ENCODE peak calls at places on chromosomes 4 and X, in seven cellular contexts. D, S, P, W, U, N and T are unnamed samples.
A peak's percentile ranks its signal among the peaks of the same experiment; 100 is the strongest.

GRCh38 chrX:86237482-86237881 is 89.2 kb downstream of the DACH2 start:
- DNase-seq in D (no peak), S (no peak), P (no peak), W (no peak), U (no peak), N (no peak), T (no peak)

GRCh38 chrX:55593756-55594257 is 29.4 kb upstream of the FOXR2 start:
- DNase-seq in D (no peak), S (no peak), P (no peak), W (no peak), U (no peak), N (peak; percentile 62), T (no peak)

GRCh38 chr4:174211611-174212044 is 71.8 kb downstream of the FBXO8 start:
- DNase-seq in D (no peak), S (no peak), P (no peak), W (no peak), U (no peak), N (no peak), T (no peak)

GRCh38 chr4:173252024-173252935 is 81.9 kb downstream of the HMGB2 start:
- DNase-seq in D (peak; percentile 99), S (peak; percentile 68), P (peak; percentile 22), W (no peak), U (peak; percentile 63), N (no peak), T (peak; percentile 94)

GRCh38 chr4:112882286-112882685 is 167.2 kb upstream of the ANK2 start:
- DNase-seq in D (no peak), S (no peak), P (no peak), W (no peak), U (no peak), N (no peak), T (no peak)

GRCh38 chr4:160202802-160203201 is 1099.9 kb downstream of the RAPGEF2 start:
- DNase-seq in D (no peak), S (no peak), P (no peak), W (no peak), U (no peak), N (no peak), T (no peak)

GRCh38 chr4:82957045-82957444 is 53.6 kb downstream of the LIN54 start:
- DNase-seq in D (no peak), S (no peak), P (no peak), W (no peak), U (no peak), N (no peak), T (no peak)

GRCh38 chrX:86171366-86171765 is 23.1 kb downstream of the DACH2 start:
- DNase-seq in D (no peak), S (no peak), P (peak; percentile 35), W (peak; percentile 23), U (no peak), N (peak; percentile 4), T (no peak)

GRCh38 chr4:96879527-96879926 is 1039.6 kb downstream of the PDHA2 start:
- DNase-seq in D (no peak), S (no peak), P (no peak), W (no peak), U (no peak), N (no peak), T (no peak)

GRCh38 chrX:143486105-143486504 is 31.2 kb downstream of the SPANXN3 start:
- DNase-seq in D (no peak), S (no peak), P (no peak), W (no peak), U (no peak), N (no peak), T (no peak)

GRCh38 chr4:13849778-13850177 is 222.3 kb upstream of the BOD1L1 start:
- DNase-seq in D (no peak), S (no peak), P (no peak), W (no peak), U (no peak), N (no peak), T (no peak)

GRCh38 chr4:189117426-189117825 is 823.2 kb upstream of the FRG1 start:
- DNase-seq in D (no peak), S (no peak), P (no peak), W (no peak), U (no peak), N (no peak), T (no peak)

GRCh38 chr4:26127851-26128337 is 192.9 kb upstream of the RBPJ start:
- DNase-seq in D (no peak), S (no peak), P (no peak), W (no peak), U (no peak), N (no peak), T (no peak)

GRCh38 chr4:139628184-139629012 is 37.2 kb upstream of the MGST2 start:
- DNase-seq in D (no peak), S (no peak), P (no peak), W (no peak), U (no peak), N (no peak), T (no peak)

GRCh38 chr4:62394751-62395150 is 1194.6 kb downstream of the ADGRL3 start:
- DNase-seq in D (no peak), S (no peak), P (no peak), W (no peak), U (no peak), N (no peak), T (no peak)

GRCh38 chr4:27518876-27519275 is 658.2 kb downstream of the STIM2 start:
- DNase-seq in D (no peak), S (no peak), P (no peak), W (no peak), U (no peak), N (no peak), T (no peak)

GRCh38 chrX:45758738-45759397 is 558.2 kb upstream of the DIPK2B start:
- DNase-seq in D (no peak), S (peak; percentile 64), P (no peak), W (no peak), U (no peak), N (no peak), T (no peak)

GRCh38 chr4:151114338-151114737 is 14.9 kb downstream of the RPS3A start:
- DNase-seq in D (no peak), S (no peak), P (no peak), W (no peak), U (no peak), N (no peak), T (no peak)

GRCh38 chr4:122639181-122639580 is 18.3 kb upstream of the IL21 start:
- DNase-seq in D (no peak), S (no peak), P (no peak), W (no peak), U (no peak), N (no peak), T (no peak)

GRCh38 chr4:71126719-71127118 is 133.3 kb downstream of the DCK start:
- DNase-seq in D (peak; percentile 8), S (no peak), P (peak; percentile 38), W (no peak), U (no peak), N (no peak), T (no peak)

GRCh38 chrX:50905334-50905733 is 5.2 kb upstream of the BMP15 start:
- DNase-seq in D (no peak), S (no peak), P (peak; percentile 4), W (no peak), U (peak; percentile 7), N (no peak), T (peak; percentile 60)

GRCh38 chr4:42519803-42520417 is 122.6 kb downstream of the SHISA3 start:
- DNase-seq in D (peak; percentile 28), S (peak; percentile 19), P (peak; percentile 12), W (no peak), U (peak; percentile 19), N (peak; percentile 25), T (peak; percentile 0)

GRCh38 chr4:93878566-93878965 is 50.0 kb downstream of the ATOH1 start:
- DNase-seq in D (no peak), S (no peak), P (no peak), W (no peak), U (no peak), N (no peak), T (no peak)

GRCh38 chr4:183765121-183765990 is 106.3 kb downstream of the TRAPPC11 start:
- DNase-seq in D (no peak), S (no peak), P (peak; percentile 10), W (no peak), U (no peak), N (no peak), T (peak; percentile 29)
- TF ChIP-seq JUND in D (no peak), S (no peak), P (no peak), W (no peak), U (no peak), N (no peak), T (no peak)

DNA sequence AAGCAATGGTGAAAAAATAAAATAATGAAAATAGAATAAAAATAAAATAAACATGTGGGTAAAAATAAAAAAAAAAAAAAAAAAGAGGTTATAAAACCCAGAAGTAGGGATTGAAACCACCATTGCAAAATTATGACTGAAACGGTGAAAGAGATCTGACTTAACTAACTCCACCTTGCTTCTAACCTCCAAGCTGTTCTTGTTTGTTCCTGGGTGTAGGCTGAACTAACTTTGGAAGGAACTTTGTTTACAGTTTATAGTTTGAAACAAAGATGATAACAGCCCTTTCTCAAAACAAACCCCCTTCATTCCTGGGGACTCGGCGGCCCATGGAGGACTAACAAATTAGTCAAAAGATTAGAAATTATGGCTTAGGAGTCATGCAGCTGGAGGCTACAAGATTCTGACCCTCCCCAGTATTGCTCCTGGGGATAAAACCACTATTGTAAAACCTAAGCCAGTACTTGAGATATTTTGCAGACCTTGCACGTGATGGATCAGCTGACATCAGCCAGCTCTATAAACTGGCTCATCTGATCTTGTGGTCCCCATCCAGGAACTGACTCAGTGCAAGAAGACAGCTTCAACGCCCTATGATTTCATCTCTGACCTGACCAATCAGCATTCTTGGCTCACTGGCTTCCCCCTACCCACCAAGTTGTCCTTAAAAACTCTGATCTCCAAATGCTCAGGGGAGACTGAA is 30.4 kb downstream of the DDX60L start:
- DNase-seq in D (no peak), S (no peak), P (no peak), W (no peak), U (no peak), N (no peak), T (no peak)
- TF ChIP-seq JUND in D (no peak), S (no peak), P (no peak), W (no peak), U (peak; percentile 46), N (no peak), T (no peak)

DNA sequence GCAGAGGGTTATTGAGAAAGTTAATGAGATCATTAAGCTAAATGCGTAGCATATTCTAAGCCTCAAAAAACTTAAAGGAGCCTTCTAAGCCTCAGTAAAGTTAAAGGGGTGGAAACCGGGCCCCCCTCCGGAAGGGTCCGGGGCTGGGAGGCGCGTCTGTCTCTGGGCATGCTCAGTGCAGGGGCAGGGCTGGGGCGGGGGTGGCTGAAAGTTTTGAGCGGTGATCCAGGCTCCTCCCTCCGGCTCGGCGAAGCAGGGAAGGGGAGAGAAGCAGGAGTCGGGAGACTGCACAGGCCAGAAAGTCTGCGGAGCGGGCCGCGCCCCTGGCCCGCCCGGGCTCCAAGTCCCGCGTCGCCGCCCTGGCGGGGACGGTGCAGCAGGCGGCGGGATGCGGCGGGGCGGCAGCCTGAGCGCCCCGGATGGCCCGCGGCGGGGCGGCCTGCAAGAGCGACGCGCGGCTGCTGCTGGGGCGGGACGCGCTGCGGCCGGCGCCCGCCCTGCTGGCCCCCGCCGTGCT is at the start of gene EVC:
- DNase-seq in D (no peak), S (no peak), P (peak; percentile 54), W (no peak), U (peak; percentile 41), N (peak; percentile 90), T (peak; percentile 60)
- TF ChIP-seq JUND in D (no peak), S (no peak), P (no peak), W (no peak), U (no peak), N (no peak), T (no peak)

DNA sequence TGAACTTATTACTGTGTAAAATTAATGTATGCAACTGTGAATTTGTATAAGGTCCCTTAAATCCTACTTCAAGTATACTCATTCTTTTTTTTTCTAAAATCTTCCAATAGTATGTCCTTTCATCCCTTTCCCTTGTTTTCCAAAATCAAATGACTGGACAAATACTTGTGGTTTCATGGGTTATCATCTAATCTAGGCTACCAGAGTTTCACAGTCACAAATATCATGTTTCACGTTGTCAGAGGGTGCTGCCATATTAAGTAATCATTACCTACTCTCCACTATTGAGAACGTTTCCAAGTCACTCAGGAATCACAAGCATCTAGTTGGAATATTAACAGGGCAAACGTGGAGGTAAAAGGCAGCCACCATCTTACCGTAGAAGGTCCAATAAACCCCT is 1235.0 kb upstream of the TENM3 start:
- DNase-seq in D (no peak), S (no peak), P (peak; percentile 12), W (no peak), U (no peak), N (no peak), T (no peak)
- TF ChIP-seq JUND in D (no peak), S (no peak), P (no peak), W (no peak), U (no peak), N (no peak), T (no peak)